ENCODE peak calls at places on chromosomes 11 and 22, in nine cellular contexts. K, J, G, R, T, L, U, C and P are unnamed samples.

GRCh38 chr11:65871811-65872548 is 620 bp downstream of the EFEMP2 start:
- DNase-seq in C (no peak), L (peak), K (peak), G (no peak), J (no peak), T (no peak), R (no peak), U (no peak), P (no peak)

GRCh38 chr22:47088480-47089145 is 326.2 kb downstream of the TBC1D22A start:
- DNase-seq in C (no peak), L (no peak), T (no peak), U (no peak), J (no peak), R (no peak), K (no peak), G (no peak), P (no peak)

GRCh38 chr11:70862093-70862492 is 390.3 kb downstream of the SHANK2 start:
- DNase-seq in R (no peak), L (no peak), J (no peak), K (no peak), T (no peak), U (no peak), G (no peak), C (no peak), P (no peak)

GRCh38 chr11:78690588-78690987 is 115.9 kb upstream of the NARS2 start:
- DNase-seq in T (no peak), K (no peak), G (no peak), C (no peak), R (no peak), L (no peak), J (no peak), U (no peak), P (peak)

GRCh38 chr11:48081151-48082010 is 101.0 kb downstream of the PTPRJ start:
- DNase-seq in L (peak), G (no peak), K (peak), U (no peak), R (no peak), C (peak), T (no peak), J (peak), P (no peak)

GRCh38 chr11:73907191-73907590 is 30.4 kb downstream of the PAAF1 start:
- DNase-seq in R (no peak), C (no peak), L (peak), T (no peak), J (peak), G (no peak), K (peak), U (no peak), P (peak)

GRCh38 chr11:104372111-104372510 is 208.2 kb upstream of the PDGFD start:
- DNase-seq in U (no peak), K (no peak), T (no peak), G (no peak), C (no peak), R (no peak), L (no peak), J (peak), P (no peak)

GRCh38 chr11:72091292-72091691 is 10.6 kb downstream of the LRRC51 start:
- DNase-seq in G (peak), K (peak), T (no peak), U (peak), R (peak), C (peak), J (peak), L (peak), P (peak)

GRCh38 chr11:30254307-30255298 is 23.8 kb downstream of the FSHB start:
- DNase-seq in T (no peak), L (no peak), U (no peak), K (no peak), G (no peak), C (no peak), R (no peak), J (no peak), P (no peak)

GRCh38 chr11:67698247-67698646 is 23.8 kb upstream of the ALDH3B2 start:
- DNase-seq in R (peak), G (no peak), C (no peak), L (no peak), K (no peak), J (no peak), T (no peak), U (no peak), P (no peak)

GRCh38 chr11:112377946-112378345 is 117.3 kb upstream of the PLET1 start:
- DNase-seq in R (no peak), T (no peak), L (no peak), J (no peak), G (no peak), U (no peak), K (no peak), C (no peak), P (no peak)
- TF ChIP-seq CTCF in R (no peak), T (no peak), L (no peak), J (no peak), G (no peak), U (no peak), K (no peak), C (no peak), P (no peak)

GRCh38 chr11:121157756-121158155 is 56.7 kb downstream of the TECTA start:
- DNase-seq in T (no peak), C (no peak), K (no peak), L (no peak), U (no peak), R (no peak), J (no peak), G (no peak), P (no peak)

GRCh38 chr11:121154473-121154872 is 53.4 kb downstream of the TECTA start:
- DNase-seq in J (no peak), L (no peak), R (no peak), T (no peak), U (no peak), G (no peak), C (no peak), K (no peak), P (no peak)

GRCh38 chr11:121152764-121153163 is 51.7 kb downstream of the TECTA start:
- DNase-seq in J (no peak), R (no peak), G (no peak), L (no peak), U (no peak), K (no peak), T (no peak), C (no peak), P (no peak)

GRCh38 chr11:121153472-121153871 is 52.4 kb downstream of the TECTA start:
- DNase-seq in L (no peak), J (no peak), R (no peak), K (no peak), C (no peak), G (no peak), U (no peak), T (no peak), P (no peak)
- TF ChIP-seq CTCF in L (no peak), J (no peak), R (peak), K (no peak), C (no peak), G (no peak), U (no peak), T (no peak), P (no peak)

GRCh38 chr22:31136711-31137110 is 3.6 kb downstream of the PLA2G3 start:
- DNase-seq in T (no peak), U (no peak), J (no peak), G (no peak), L (no peak), K (no peak), C (no peak), R (no peak), P (no peak)

GRCh38 chr22:31135706-31136105 is 4.6 kb downstream of the PLA2G3 start:
- DNase-seq in U (no peak), T (no peak), C (no peak), L (no peak), R (no peak), K (no peak), G (no peak), J (no peak), P (no peak)

GRCh38 chr22:31136155-31136554 is 4.2 kb downstream of the PLA2G3 start:
- DNase-seq in R (no peak), T (no peak), J (no peak), G (no peak), U (no peak), C (no peak), L (no peak), K (no peak), P (no peak)

GRCh38 chr22:31134688-31135087 is 5.6 kb downstream of the PLA2G3 start:
- DNase-seq in C (no peak), J (no peak), K (no peak), L (no peak), U (no peak), T (no peak), G (peak), R (no peak), P (no peak)

GRCh38 chr22:31133911-31134310 is 6.4 kb downstream of the PLA2G3 start:
- DNase-seq in R (no peak), L (no peak), J (no peak), T (no peak), G (peak), U (no peak), K (no peak), C (no peak), P (no peak)
- TF ChIP-seq CTCF in R (no peak), L (no peak), J (no peak), T (no peak), G (no peak), U (no peak), K (no peak), C (no peak), P (no peak)

DNA sequence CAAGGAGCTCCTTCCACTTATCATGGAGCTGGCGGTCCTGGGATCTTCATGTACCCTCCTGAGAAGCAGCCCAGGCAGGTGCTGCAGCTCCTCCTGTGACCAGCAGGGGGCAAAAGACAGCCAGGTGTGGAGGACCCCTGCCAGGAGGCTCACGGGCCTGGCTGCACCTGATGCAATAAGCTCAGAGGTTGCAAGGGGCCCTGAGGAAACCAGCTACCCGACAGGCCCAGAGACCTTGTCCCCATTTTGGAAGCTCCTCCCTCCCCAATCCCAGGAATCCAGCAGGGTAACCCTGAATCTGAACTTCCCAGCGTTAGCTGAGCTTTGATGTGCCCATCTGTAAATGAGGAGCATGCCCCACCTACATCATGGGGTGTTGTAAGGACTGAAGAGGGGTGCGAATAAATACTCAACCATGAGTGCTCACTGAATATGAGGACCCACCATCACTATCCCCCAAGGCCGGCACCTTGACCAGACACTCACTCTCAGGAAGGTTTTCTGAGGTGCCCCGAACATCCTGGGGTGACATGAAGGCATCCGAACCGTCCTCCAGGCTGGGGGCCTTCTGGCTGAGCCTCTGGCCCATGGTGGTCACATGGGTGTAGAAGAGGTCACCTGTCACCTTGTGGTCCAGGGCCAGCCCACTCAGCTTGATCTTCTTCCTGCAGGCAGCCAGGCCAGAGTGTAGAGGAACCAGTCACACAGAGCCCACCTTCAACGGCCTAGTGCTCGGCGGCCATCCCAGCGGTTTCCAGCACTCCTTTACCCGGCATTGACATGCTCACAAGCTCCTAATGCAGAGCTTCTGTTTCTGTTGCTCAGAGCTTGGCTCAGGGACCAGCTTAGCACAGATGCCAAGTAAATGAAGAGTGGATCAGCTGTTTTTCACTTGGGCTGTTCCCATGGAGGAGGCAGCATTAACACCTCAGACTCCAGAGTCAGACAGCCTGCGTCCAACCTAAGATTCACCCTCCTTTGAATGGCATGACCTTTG is 21.7 kb downstream of the SLC43A1 start:
- DNase-seq in J (peak), L (peak), T (no peak), G (peak), R (peak), U (peak), C (peak), K (peak), P (peak)
- TF ChIP-seq CTCF in J (peak), L (peak), T (peak), G (peak), R (peak), U (peak), C (peak), K (peak), P (peak)